ENCODE peak calls at places on chromosomes 2 and 18, in nine cellular contexts. P is stimulated activated CD8-positive, alpha-beta memory T cell treated with anti-CD3 and anti-CD28 coated beads, Interleukin-2, amount 100 ng/mL, for 48 hours; D is GM12878; F is K562; Q is NCI-H774; C is ACHN; Y is heart right ventricle; B is effector memory CD8-positive, alpha-beta T cell; J is central memory CD4-positive, alpha-beta T cell. O is an unnamed sample.

GRCh38 chr2:210961249-210961648 is 404.9 kb downstream of the CPS1 start:
- DNase-seq in P (no peak), C (peak), Y (no peak), J (no peak), B (no peak), F (no peak), D (no peak), Q (no peak), O (no peak)

GRCh38 chr2:191740016-191740419 is 62.1 kb downstream of the NABP1 start:
- DNase-seq in Y (no peak), P (no peak), C (no peak), B (peak), Q (no peak), D (peak), J (peak), F (no peak), O (peak)

GRCh38 chr2:201466050-201466660 is 14.6 kb downstream of the STRADB start:
- DNase-seq in F (no peak), D (no peak), C (no peak), Y (no peak), B (no peak), Q (no peak), J (no peak), P (no peak), O (no peak)

GRCh38 chr2:214810670-214811069 is 1.2 kb upstream of the BARD1 start:
- DNase-seq in D (no peak), B (no peak), Y (no peak), J (no peak), P (no peak), Q (no peak), F (peak), C (no peak), O (no peak)

GRCh38 chr2:24969784-24970183 is 2.0 kb downstream of the DNAJC27 start:
- DNase-seq in Q (no peak), B (no peak), Y (no peak), F (no peak), C (no peak), D (no peak), P (no peak), J (no peak), O (no peak)

GRCh38 chr2:131146255-131146654 is 41.1 kb downstream of the PLEKHB2 start:
- DNase-seq in P (no peak), F (no peak), B (no peak), D (no peak), J (no peak), Y (no peak), Q (no peak), C (no peak), O (no peak)

GRCh38 chr18:22826726-22827125 is 106.4 kb upstream of the RBBP8 start:
- DNase-seq in Q (no peak), J (no peak), P (no peak), F (no peak), B (no peak), Y (no peak), D (no peak), C (no peak), O (no peak)

GRCh38 chr2:29723255-29724001 is 198.0 kb downstream of the ALK start:
- DNase-seq in F (no peak), P (no peak), D (peak), B (no peak), Y (no peak), J (no peak), C (peak), Q (no peak), O (no peak)

GRCh38 chr18:25915907-25916306 is 174.5 kb downstream of the SS18 start:
- DNase-seq in Q (no peak), C (no peak), P (no peak), D (no peak), F (peak), J (no peak), Y (no peak), B (no peak), O (no peak)

GRCh38 chr2:98461650-98462049 is 17.0 kb downstream of the INPP4A start:
- DNase-seq in B (no peak), P (no peak), C (no peak), Y (no peak), Q (no peak), D (no peak), F (no peak), J (no peak), O (no peak)

GRCh38 chr2:48205137-48205798 is 299.0 kb upstream of the FBXO11 start:
- DNase-seq in Q (peak), B (no peak), J (no peak), D (peak), P (no peak), C (no peak), F (peak), Y (no peak), O (no peak)

GRCh38 chr2:37306024-37306423 is 18.6 kb downstream of the PRKD3 start:
- DNase-seq in B (no peak), P (no peak), Q (no peak), J (no peak), Y (no peak), C (no peak), F (no peak), D (no peak), O (no peak)

GRCh38 chr2:6447209-6447608 is 418.5 kb downstream of the CMPK2 start:
- DNase-seq in C (no peak), P (no peak), J (no peak), D (no peak), F (no peak), Q (no peak), Y (no peak), B (no peak), O (no peak)

GRCh38 chr2:229445013-229445412 is 173.9 kb upstream of the PID1 start:
- DNase-seq in Q (no peak), J (no peak), Y (peak), P (no peak), F (no peak), B (no peak), C (peak), D (no peak), O (no peak)

GRCh38 chr2:190446750-190447516 is 38.8 kb downstream of the MFSD6 start:
- DNase-seq in F (no peak), D (no peak), Y (no peak), Q (no peak), C (no peak), J (no peak), B (no peak), P (no peak), O (no peak)

GRCh38 chr18:7626922-7627440 is 59.9 kb downstream of the PTPRM start:
- DNase-seq in B (no peak), P (no peak), D (no peak), F (no peak), Q (no peak), C (peak), Y (peak), J (no peak), O (no peak)

GRCh38 chr2:170685591-170685990 is 29.5 kb upstream of the SP5 start:
- DNase-seq in F (no peak), C (no peak), J (no peak), Q (no peak), Y (no peak), D (no peak), B (no peak), P (no peak), O (no peak)

GRCh38 chr2:181312515-181312927 is 144.7 kb upstream of the ITGA4 start:
- DNase-seq in C (no peak), F (no peak), J (peak), D (peak), B (peak), P (no peak), Y (no peak), Q (no peak), O (peak)

GRCh38 chr2:28465148-28465885 is 30.5 kb upstream of the PLB1 start:
- DNase-seq in J (no peak), B (no peak), F (no peak), P (no peak), C (no peak), Q (no peak), Y (no peak), D (no peak), O (no peak)

GRCh38 chr2:166632616-166633015 is 138.6 kb upstream of the SCN7A start:
- DNase-seq in J (no peak), P (no peak), Q (no peak), F (no peak), B (no peak), C (peak), Y (no peak), D (no peak), O (no peak)

GRCh38 chr2:95019572-95019971 is 5.9 kb upstream of the MAL start:
- DNase-seq in Y (no peak), P (no peak), C (no peak), Q (no peak), F (no peak), J (no peak), D (no peak), B (no peak), O (no peak)

GRCh38 chr2:54456526-54457325 is 599 bp downstream of the SPTBN1 start:
- DNase-seq in J (no peak), F (no peak), Y (peak), B (no peak), D (no peak), C (peak), Q (peak), P (no peak), O (peak)

GRCh38 chr2:162113088-162113770 is 38.8 kb downstream of the GCG start:
- DNase-seq in Y (no peak), F (no peak), D (no peak), B (no peak), Q (no peak), P (no peak), J (no peak), C (no peak), O (no peak)

O was measured in activated naive CD4-positive, alpha-beta T cell treated with anti-CD3 and anti-CD28 coated beads, Interleukin-2, amount 10 ng/mL, durations not matched to agents 7 days and 5 days.